ENCODE peak calls at places on chromosome 14, in nine cellular contexts. O is stomach, Z is GM23248, V is trophoblast cell, L is heart left ventricle, I is lung, X is hepatocyte, G is body of pancreas, N is heart right ventricle. F is an unnamed sample.

GRCh38 chr14:72743626-72744025 is 150.3 kb downstream of the DPF3 start:
- DNase-seq in G (peak; percentile 52), X (no peak), L (no peak), V (no peak), I (peak; percentile 18), O (peak; percentile 13), N (no peak), Z (peak; percentile 18), F (no peak)

GRCh38 chr14:23916446-23916845 is 37.1 kb upstream of the DHRS4 start:
- DNase-seq in N (no peak), L (no peak), X (no peak), V (no peak), Z (peak; percentile 3), G (no peak), O (no peak), I (no peak), F (no peak)

GRCh38 chr14:65073605-65074201 is 28.6 kb downstream of the MAX start:
- DNase-seq in I (no peak), V (no peak), Z (no peak), O (peak; percentile 65), N (no peak), L (no peak), G (no peak), X (peak; percentile 44), F (peak; percentile 90)

GRCh38 chr14:20492486-20492885 is 12.9 kb upstream of the RNASE10 start:
- DNase-seq in I (no peak), X (no peak), L (no peak), O (no peak), Z (no peak), G (no peak), V (no peak), N (no peak), F (no peak)

GRCh38 chr14:91056361-91056760 is 4.1 kb downstream of the RPS6KA5 start:
- DNase-seq in I (no peak), Z (no peak), X (no peak), L (no peak), O (no peak), G (no peak), N (no peak), V (no peak), F (no peak)

GRCh38 chr14:30621354-30621953 is 665 bp upstream of the SCFD1 start:
- DNase-seq in G (peak; percentile 23), L (no peak), V (peak; percentile 33), X (peak; percentile 10), Z (peak; percentile 60), O (no peak), I (no peak), N (no peak), F (peak; percentile 55)

GRCh38 chr14:56487090-56487667 is 92.4 kb upstream of the TMEM260 start:
- DNase-seq in Z (peak; percentile 43), V (no peak), N (no peak), I (no peak), O (no peak), L (no peak), G (no peak), X (peak; percentile 38), F (no peak)

GRCh38 chr14:55073856-55074255 is 22.4 kb downstream of the MAPK1IP1L start:
- DNase-seq in O (no peak), X (no peak), I (no peak), N (no peak), Z (peak; percentile 79), L (no peak), G (no peak), V (no peak), F (no peak)

GRCh38 chr14:103273847-103274615 is 60.0 kb upstream of the EIF5 start:
- DNase-seq in L (no peak), N (no peak), Z (no peak), I (no peak), O (no peak), X (no peak), V (no peak), G (no peak), F (no peak)

GRCh38 chr14:88995437-88996198 is 171.2 kb downstream of the TTC8 start:
- DNase-seq in L (no peak), V (peak; percentile 43), G (no peak), I (peak; percentile 46), Z (peak; percentile 84), N (no peak), O (no peak), X (no peak), F (no peak)

GRCh38 chr14:21026251-21026987 is 1.6 kb upstream of the NDRG2 start:
- DNase-seq in I (no peak), N (peak; percentile 46), O (no peak), G (no peak), V (no peak), L (no peak), Z (no peak), X (no peak), F (no peak)

GRCh38 chr14:25001096-25001982 is 48.6 kb downstream of the STXBP6 start:
- DNase-seq in X (no peak), G (no peak), O (no peak), Z (peak; percentile 54), I (no peak), N (no peak), V (no peak), L (no peak), F (no peak)

GRCh38 chr14:81464253-81465001 is 64.3 kb upstream of the STON2 start:
- DNase-seq in I (peak; percentile 54), O (no peak), X (peak; percentile 80), V (peak; percentile 46), Z (peak; percentile 62), G (peak; percentile 57), N (no peak), L (peak; percentile 35), F (no peak)

GRCh38 chr14:91714805-91715204 is 17.1 kb downstream of the CATSPERB start:
- DNase-seq in O (no peak), V (no peak), X (no peak), G (no peak), N (no peak), L (no peak), Z (no peak), I (no peak), F (peak; percentile 47)

GRCh38 chr14:43535231-43535838 is 971.7 kb downstream of the FSCB start:
- DNase-seq in Z (no peak), G (no peak), X (no peak), O (no peak), N (no peak), V (no peak), I (no peak), L (no peak), F (no peak)

GRCh38 chr14:73239463-73240241 is 2.3 kb downstream of the PAPLN start:
- DNase-seq in Z (peak; percentile 71), G (peak; percentile 9), L (peak; percentile 56), V (no peak), X (peak; percentile 43), O (no peak), I (no peak), N (no peak), F (peak; percentile 50)

GRCh38 chr14:42407153-42407552 is 800.5 kb downstream of the LRFN5 start:
- DNase-seq in I (no peak), V (no peak), O (no peak), G (no peak), Z (no peak), X (no peak), L (no peak), N (no peak), F (no peak)

GRCh38 chr14:45793081-45793480 is 540.1 kb upstream of the MIS18BP1 start:
- DNase-seq in I (no peak), L (no peak), O (peak; percentile 62), V (no peak), Z (no peak), G (no peak), N (no peak), X (peak; percentile 17), F (no peak)

GRCh38 chr14:63770187-63770807 is 42.4 kb upstream of the SGPP1 start:
- DNase-seq in Z (peak; percentile 73), X (peak; percentile 63), G (peak; percentile 64), V (peak; percentile 41), I (peak; percentile 40), N (no peak), L (peak; percentile 26), O (peak; percentile 54), F (no peak)

GRCh38 chr14:53710615-53711014 is 246.0 kb downstream of the BMP4 start:
- DNase-seq in G (no peak), L (no peak), O (no peak), N (no peak), Z (no peak), V (no peak), X (no peak), I (no peak), F (no peak)

GRCh38 chr14:52110441-52111086 is 41.7 kb upstream of the NID2 start:
- DNase-seq in G (no peak), I (no peak), X (no peak), N (no peak), O (no peak), L (no peak), Z (peak; percentile 68), V (no peak), F (no peak)
- H3K4me1 ChIP-seq in G (peaks cover 7% of the 10 kb centered on the region), I (peaks cover 1% of the 10 kb centered on the region), X (peaks cover 18% of the 10 kb centered on the region), N (peaks cover 3% of the 10 kb centered on the region), O (peaks cover 13% of the 10 kb centered on the region), L (no peaks in the 10 kb centered on the region), Z (peaks cover 26% of the 10 kb centered on the region), V (no peaks in the 10 kb centered on the region), F (no peaks in the 10 kb centered on the region)

GRCh38 chr14:100824946-100825690 is 800 bp upstream of the MEG3 start:
- DNase-seq in O (no peak), Z (no peak), X (no peak), V (no peak), N (no peak), I (no peak), G (no peak), L (no peak), F (no peak)
- H3K27ac ChIP-seq in O (peak overlapping the region; percentile 79), Z (peak overlapping the region; percentile 62), X (no peak overlapping the region), V (no peak overlapping the region), N (no peak overlapping the region), I (no peak overlapping the region), G (no peak overlapping the region), L (no peak overlapping the region), F (no peak overlapping the region)

GRCh38 chr14:92883066-92883465 is 39.9 kb upstream of the CHGA start:
- DNase-seq in L (no peak), X (no peak), O (no peak), Z (no peak), G (no peak), V (no peak), I (no peak), N (no peak), F (no peak)
- H3K27me3 ChIP-seq in L (no peaks in the 10 kb centered on the region), X (peaks cover 3% of the 10 kb centered on the region), O (no peaks in the 10 kb centered on the region), Z (peaks cover 57% of the 10 kb centered on the region), G (no peaks in the 10 kb centered on the region), V (no peaks in the 10 kb centered on the region), I (no peaks in the 10 kb centered on the region), N (peaks cover 20% of the 10 kb centered on the region), F (no peaks in the 10 kb centered on the region)

GRCh38 chr14:68945585-68946289 is 33.4 kb downstream of the ACTN1 start:
- DNase-seq in I (no peak), V (no peak), Z (no peak), O (no peak), L (no peak), N (no peak), X (no peak), G (no peak), F (peak; percentile 74)
- H3K4me1 ChIP-seq in I (peaks cover 41% of the 10 kb centered on the region), V (peaks cover 58% of the 10 kb centered on the region), Z (peaks cover 76% of the 10 kb centered on the region), O (peaks cover 100% of the 10 kb centered on the region), L (peaks cover 74% of the 10 kb centered on the region), N (peaks cover 96% of the 10 kb centered on the region), X (peaks cover 59% of the 10 kb centered on the region), G (peaks cover 82% of the 10 kb centered on the region), F (peaks cover 12% of the 10 kb centered on the region)